ENCODE peak calls at places on chromosomes 1 and 21, in five cellular contexts. C is right lobe of liver, T is endothelial cell of umbilical vein, H is thyroid gland, S is body of pancreas. Z is an unnamed sample.

GRCh38 chr1:21174638-21175323 is 1.9 kb downstream of the EIF4G3 start:
- DNase-seq in S (no peak), T (peak), C (no peak), H (no peak), Z (no peak)

GRCh38 chr1:87333692-87334347 is 5.1 kb downstream of the LMO4 start:
- DNase-seq in C (no peak), T (no peak), H (no peak), S (no peak), Z (no peak)

GRCh38 chr21:33232640-33233039 is 2.9 kb downstream of the IFNAR2 start:
- DNase-seq in T (peak), C (no peak), S (no peak), H (no peak), Z (no peak)

GRCh38 chr1:212158912-212159796 is 123.6 kb downstream of the DTL start:
- DNase-seq in H (no peak), C (peak), T (no peak), S (no peak), Z (peak)

GRCh38 chr1:94633051-94633450 is 91.5 kb upstream of the F3 start:
- DNase-seq in T (no peak), C (no peak), S (no peak), H (no peak), Z (no peak)

GRCh38 chr1:1041092-1041503 is 21.2 kb downstream of the AGRN start:
- DNase-seq in T (no peak), S (no peak), C (no peak), H (no peak), Z (no peak)

GRCh38 chr1:247448107-247448778 is 9.7 kb downstream of the OR2B11 start:
- DNase-seq in H (peak), S (peak), T (peak), C (peak), Z (peak)

GRCh38 chr21:42611852-42612251 is 41.6 kb upstream of the PDE9A start:
- DNase-seq in H (no peak), C (no peak), S (no peak), T (no peak), Z (no peak)

GRCh38 chr1:225343618-225344017 is 84.2 kb downstream of the LBR start:
- DNase-seq in H (no peak), S (no peak), T (peak), C (no peak), Z (no peak)

GRCh38 chr1:107493111-107493716 is 352.4 kb downstream of the NTNG1 start:
- DNase-seq in T (no peak), H (no peak), S (no peak), C (no peak), Z (no peak)

GRCh38 chr1:24714859-24715520 is 30.3 kb upstream of the CLIC4 start:
- DNase-seq in H (no peak), C (no peak), T (no peak), S (no peak), Z (no peak)

GRCh38 chr1:95366498-95366897 is 132.5 kb downstream of the RWDD3 start:
- DNase-seq in C (no peak), T (no peak), S (no peak), H (no peak), Z (no peak)

GRCh38 chr1:234954613-234955012 is 174.0 kb downstream of the TOMM20 start:
- DNase-seq in H (no peak), S (no peak), C (no peak), T (no peak), Z (no peak)

GRCh38 chr21:45333583-45334121 is 46.0 kb upstream of the POFUT2 start:
- DNase-seq in C (peak), S (no peak), H (no peak), T (no peak), Z (no peak)

GRCh38 chr1:237838320-237838719 is 52.4 kb downstream of the ZP4 start:
- DNase-seq in H (no peak), S (no peak), T (no peak), C (no peak), Z (no peak)
- H3K4me3 ChIP-seq in H (no peak), S (no peak), T (no peak), C (no peak), Z (no peak)

GRCh38 chr1:33256701-33257387 is 552 bp downstream of the ZNF362 start:
- DNase-seq in H (peak), S (peak), C (peak), T (peak), Z (peak)

GRCh38 chr1:33257759-33258712 is 1.7 kb downstream of the ZNF362 start:
- DNase-seq in T (no peak), C (peak), H (peak), S (no peak), Z (peak)

GRCh38 chr1:33257388-33257758 is 1.1 kb downstream of the ZNF362 start:
- DNase-seq in H (no peak), T (no peak), S (no peak), C (no peak), Z (no peak)

GRCh38 chr1:33255347-33256311 is 663 bp upstream of the ZNF362 start:
- DNase-seq in C (peak), T (peak), S (peak), H (peak), Z (peak)

GRCh38 chr1:33256335-33256700 is at the start of gene ZNF362:
- DNase-seq in H (peak), T (peak), C (peak), S (peak), Z (peak)
- TF ChIP-seq CTCF in H (no peak), T (peak), C (no peak), S (no peak), Z (no peak)

GRCh38 chr1:200410566-200410878 is 686 bp upstream of the ZNF281 start:
- DNase-seq in S (peak), T (no peak), C (no peak), H (peak), Z (no peak)

GRCh38 chr1:200409203-200409760 is 554 bp downstream of the ZNF281 start:
- DNase-seq in T (peak), S (peak), H (peak), C (peak), Z (peak)

GRCh38 chr1:200411406-200412257 is 1.8 kb upstream of the ZNF281 start:
- DNase-seq in H (no peak), S (no peak), T (no peak), C (peak), Z (no peak)

GRCh38 chr1:200406161-200406797 is 3.6 kb downstream of the ZNF281 start:
- DNase-seq in H (no peak), S (no peak), C (no peak), T (no peak), Z (no peak)

GRCh38 chr1:200409761-200410565 is at the start of gene ZNF281:
- DNase-seq in S (peak), H (peak), C (peak), T (peak), Z (peak)
- TF ChIP-seq POLR2A in S (peak), H (peak), C (peak), T (peak), Z (no peak)

GRCh38 chr1:158112994-158113758 is 67.5 kb upstream of the CD1D start:
- DNase-seq in H (peak), T (peak), C (no peak), S (peak), Z (no peak)
- H3K4me3 ChIP-seq in H (peak), T (peak), C (peak), S (peak), Z (peak)

GRCh38 chr1:12407962-12408288 is 178.1 kb downstream of the VPS13D start:
- DNase-seq in T (no peak), C (no peak), H (no peak), S (no peak), Z (no peak)

GRCh38 chr1:12406218-12407021 is 176.6 kb downstream of the VPS13D start:
- DNase-seq in T (no peak), S (no peak), C (no peak), H (no peak), Z (no peak)

GRCh38 chr1:12405325-12406217 is 175.7 kb downstream of the VPS13D start:
- DNase-seq in H (peak), S (peak), C (no peak), T (peak), Z (peak)

GRCh38 chr1:12408662-12409061 is 178.8 kb downstream of the VPS13D start:
- DNase-seq in S (no peak), T (no peak), H (no peak), C (no peak), Z (no peak)

GRCh38 chr1:12407050-12407961 is 177.5 kb downstream of the VPS13D start:
- DNase-seq in T (peak), H (no peak), S (peak), C (no peak), Z (no peak)
- TF ChIP-seq CTCF in T (peak), H (peak), S (peak), C (peak), Z (peak)

GRCh38 chr1:28735961-28736449 is 735 bp upstream of the YTHDF2 start:
- DNase-seq in C (no peak), T (no peak), S (no peak), H (no peak), Z (no peak)
- TF ChIP-seq POLR2A in C (no peak), T (no peak), S (no peak), H (no peak), Z (no peak)

DNA sequence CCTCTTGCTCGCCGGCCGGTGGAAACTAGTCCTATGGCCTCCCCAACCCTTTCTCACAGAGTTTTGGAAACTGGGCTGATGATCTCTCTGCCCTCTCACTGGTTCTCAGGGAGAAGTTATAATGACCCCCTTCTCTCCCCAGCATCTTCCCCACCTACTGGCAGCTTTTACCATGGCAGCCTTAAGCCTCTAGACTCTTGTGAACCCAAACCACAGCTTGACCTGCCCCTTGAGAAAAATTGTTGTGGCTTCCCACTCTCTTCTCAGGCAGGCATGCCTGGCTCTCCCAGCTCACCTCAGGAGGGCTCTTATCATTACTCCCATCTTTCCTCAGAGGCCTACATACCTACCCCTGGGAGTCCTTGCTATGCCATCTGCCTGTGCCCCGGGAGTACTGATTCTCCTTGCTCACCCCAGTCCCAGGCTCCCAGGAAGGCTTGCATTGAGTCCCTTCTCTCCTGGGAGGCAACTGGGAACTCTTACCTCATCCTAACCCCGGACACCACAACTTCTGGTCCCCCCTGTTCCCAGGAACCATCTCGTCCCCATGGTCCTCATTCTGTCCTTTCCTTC is 1.6 kb downstream of the NSUN4 start:
- DNase-seq in C (no peak), H (no peak), S (no peak), T (no peak), Z (no peak)
- H3K4me3 ChIP-seq in C (no peak), H (no peak), S (no peak), T (no peak), Z (no peak)

GRCh38 chr1:113792471-113792870 is 19.8 kb downstream of the RSBN1 start:
- DNase-seq in C (no peak), H (no peak), T (no peak), S (no peak), Z (no peak)
- TF ChIP-seq CTCF in C (no peak), H (no peak), T (no peak), S (no peak), Z (no peak)